ENCODE peak calls at places on chromosome 9, in five cellular contexts. P is Caki2, U is putamen, V is HFFc6, L is DMS79 treated with DMSO at 0.1 percent for 48 hours. B is an unnamed sample.

GRCh38 chr9:93492327-93492726 is 38.9 kb upstream of the FAM120AOS start:
- DNase-seq in P (no peak), U (no peak), V (no peak), L (no peak), B (no peak)

GRCh38 chr9:133114886-133115603 is 6.0 kb downstream of the RALGDS start:
- DNase-seq in P (no peak), U (no peak), V (no peak), L (no peak), B (no peak)

GRCh38 chr9:33517373-33517772 is 6.7 kb upstream of the ANKRD18B start:
- DNase-seq in P (peak), U (no peak), V (peak), L (no peak), B (peak)

GRCh38 chr9:110029422-110029814 is 178.5 kb downstream of the C9orf152 start:
- DNase-seq in P (peak), U (peak), V (peak), L (no peak), B (no peak)

GRCh38 chr9:16238730-16239129 is 631.7 kb downstream of the BNC2 start:
- DNase-seq in P (no peak), U (no peak), V (no peak), L (no peak), B (no peak)

GRCh38 chr9:8627944-8628679 is 828.5 kb upstream of the DMAC1 start:
- DNase-seq in P (no peak), U (no peak), V (no peak), L (no peak), B (no peak)

GRCh38 chr9:36136277-36136893 is at the start of gene GLIPR2:
- DNase-seq in P (peak), U (peak), V (peak), L (peak), B (peak)

GRCh38 chr9:85081963-85082362 is 412.4 kb downstream of the NTRK2 start:
- DNase-seq in P (no peak), U (no peak), V (no peak), L (no peak), B (no peak)

GRCh38 chr9:94919376-94920098 is 193.0 kb downstream of the AOPEP start:
- DNase-seq in P (peak), U (no peak), V (peak), L (no peak), B (no peak)

GRCh38 chr9:38708759-38709158 is 11.2 kb downstream of the FAM240B start:
- DNase-seq in P (no peak), U (no peak), V (no peak), L (no peak), B (no peak)

GRCh38 chr9:93061791-93062299 is 3.3 kb downstream of the SUSD3 start:
- DNase-seq in P (no peak), U (no peak), V (no peak), L (no peak), B (no peak)

B was measured in head of caudate nucleus.